ENCODE peak calls at places on chromosomes 11 and 22, in ten cellular contexts. K, W, T, O, E, U, D, Q, C and L are unnamed samples.

GRCh38 chr22:44648821-44649566 is 53.0 kb upstream of the PRR5 start:
- DNase-seq in K (no peak), W (peak), T (peak), O (no peak), E (no peak), U (peak), D (no peak), Q (peak), C (peak), L (peak)

GRCh38 chr11:83019888-83020579 is 51.7 kb downstream of the RAB30 start:
- DNase-seq in K (no peak), W (no peak), T (no peak), O (no peak), E (no peak), U (no peak), D (no peak), Q (no peak), C (no peak), L (no peak)

GRCh38 chr22:27726726-27727449 is 74.7 kb downstream of the MN1 start:
- DNase-seq in K (no peak), W (peak), T (peak), O (no peak), E (peak), U (peak), D (peak), Q (no peak), C (peak), L (peak)

GRCh38 chr11:45885274-45885920 is at the start of gene MAPK8IP1:
- DNase-seq in K (no peak), W (peak), T (no peak), O (peak), E (peak), U (no peak), D (peak), Q (peak), C (peak), L (peak)

GRCh38 chr11:120172054-120172881 is 34.4 kb upstream of the TRIM29 start:
- DNase-seq in K (peak), W (peak), T (no peak), O (peak), E (peak), U (peak), D (peak), Q (peak), C (peak), L (peak)

GRCh38 chr11:47171856-47172255 is 4.8 kb downstream of the ARFGAP2 start:
- DNase-seq in K (no peak), W (no peak), T (no peak), O (no peak), E (no peak), U (no peak), D (no peak), Q (no peak), C (no peak), L (no peak)

GRCh38 chr22:44538518-44539315 is 40.7 kb upstream of the RTL6 start:
- DNase-seq in K (no peak), W (no peak), T (no peak), O (no peak), E (no peak), U (no peak), D (no peak), Q (no peak), C (no peak), L (no peak)

GRCh38 chr11:1714908-1715885 is 18.2 kb downstream of the KRTAP5-6 start:
- DNase-seq in K (no peak), W (no peak), T (no peak), O (no peak), E (no peak), U (no peak), D (no peak), Q (no peak), C (no peak), L (no peak)

GRCh38 chr11:127274328-127274676 is 273.7 kb upstream of the KIRREL3 start:
- DNase-seq in K (no peak), W (no peak), T (no peak), O (no peak), E (no peak), U (no peak), D (no peak), Q (no peak), C (no peak), L (no peak)

GRCh38 chr22:20792221-20792965 is 18.5 kb downstream of the SERPIND1 start:
- DNase-seq in K (no peak), W (no peak), T (no peak), O (no peak), E (no peak), U (no peak), D (no peak), Q (no peak), C (no peak), L (no peak)

GRCh38 chr11:108774037-108774436 is 109.2 kb downstream of the DDX10 start:
- DNase-seq in K (no peak), W (no peak), T (no peak), O (no peak), E (no peak), U (no peak), D (no peak), Q (no peak), C (no peak), L (no peak)

GRCh38 chr11:47448566-47449427 is at the start of gene RAPSN:
- DNase-seq in K (no peak), W (no peak), T (no peak), O (no peak), E (no peak), U (no peak), D (no peak), Q (no peak), C (no peak), L (no peak)

GRCh38 chr11:18368236-18368635 is 26.1 kb upstream of the LDHA start:
- DNase-seq in K (no peak), W (peak), T (peak), O (no peak), E (no peak), U (peak), D (no peak), Q (no peak), C (no peak), L (peak)

GRCh38 chr11:12164061-12165014 is 53.9 kb downstream of the MICAL2 start:
- DNase-seq in K (peak), W (peak), T (peak), O (no peak), E (no peak), U (peak), D (no peak), Q (no peak), C (peak), L (peak)

GRCh38 chr11:104704888-104705287 is 193.4 kb downstream of the CASP12 start:
- DNase-seq in K (no peak), W (no peak), T (no peak), O (no peak), E (no peak), U (no peak), D (no peak), Q (no peak), C (peak), L (no peak)

GRCh38 chr11:111942826-111943225 is 5.7 kb downstream of the DIXDC1 start:
- DNase-seq in K (no peak), W (peak), T (peak), O (no peak), E (no peak), U (peak), D (no peak), Q (no peak), C (no peak), L (peak)

GRCh38 chr11:76197941-76198640 is 8.2 kb downstream of the WNT11 start:
- DNase-seq in K (no peak), W (no peak), T (no peak), O (no peak), E (no peak), U (no peak), D (no peak), Q (no peak), C (no peak), L (no peak)

GRCh38 chr11:48011125-48012050 is 31.0 kb downstream of the PTPRJ start:
- DNase-seq in K (no peak), W (no peak), T (no peak), O (no peak), E (no peak), U (no peak), D (no peak), Q (no peak), C (no peak), L (no peak)

GRCh38 chr11:74697722-74698121 is 33.5 kb downstream of the CHRDL2 start:
- DNase-seq in K (no peak), W (no peak), T (no peak), O (no peak), E (no peak), U (no peak), D (no peak), Q (no peak), C (no peak), L (no peak)
- H3K9ac ChIP-seq in K (no peak), W (peak), T (peak), O (no peak), E (peak), U (peak), D (no peak), Q (no peak), C (no peak), L (no peak)

DNA sequence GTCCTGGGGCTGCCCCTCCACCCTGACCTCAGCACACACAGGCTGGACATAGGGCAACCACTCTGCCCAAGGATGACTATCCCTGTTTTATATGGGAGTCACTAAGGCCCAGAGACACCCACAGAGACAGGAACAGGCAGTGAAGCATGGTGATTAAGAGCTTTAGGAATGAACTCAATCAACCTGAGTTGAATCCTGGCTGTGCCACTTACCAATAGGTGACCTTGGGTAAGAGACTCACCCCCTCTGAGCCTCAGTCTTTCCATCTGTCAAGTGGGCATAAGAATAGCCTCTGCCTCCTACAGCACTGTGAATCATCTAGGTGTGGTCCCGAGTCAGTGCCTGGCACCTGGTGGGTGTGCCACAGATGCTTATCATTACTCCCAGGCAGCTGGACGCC is 6.8 kb downstream of the CRYBB1 start:
- DNase-seq in K (no peak), W (peak), T (peak), O (no peak), E (no peak), U (peak), D (no peak), Q (no peak), C (no peak), L (peak)
- H3K9ac ChIP-seq in K (no peak), W (no peak), T (peak), O (no peak), E (no peak), U (no peak), D (no peak), Q (no peak), C (no peak), L (no peak)

DNA sequence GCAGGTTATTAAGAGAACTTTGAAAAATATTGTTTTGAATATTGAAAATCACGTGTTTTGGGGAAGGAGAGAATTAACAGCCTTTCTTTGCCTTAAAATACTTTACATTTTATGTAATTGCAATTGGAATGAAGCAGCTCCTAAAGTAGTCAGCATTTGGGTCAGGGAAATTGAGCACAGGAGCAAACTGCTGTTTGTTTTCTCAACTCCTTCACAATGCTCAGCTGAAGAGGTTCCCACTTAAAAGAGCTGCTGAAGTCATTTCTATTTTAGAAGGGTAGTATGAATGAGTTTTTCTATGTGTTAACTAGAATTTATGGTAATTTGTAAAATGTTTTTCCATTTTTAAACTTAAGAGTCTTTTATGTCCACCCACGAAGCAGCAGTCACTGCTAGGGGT is 8.1 kb upstream of the UCP2 start:
- DNase-seq in K (no peak), W (no peak), T (no peak), O (no peak), E (no peak), U (no peak), D (no peak), Q (peak), C (no peak), L (no peak)
- H3K9ac ChIP-seq in K (no peak), W (no peak), T (no peak), O (no peak), E (no peak), U (no peak), D (no peak), Q (peak), C (no peak), L (no peak)

DNA sequence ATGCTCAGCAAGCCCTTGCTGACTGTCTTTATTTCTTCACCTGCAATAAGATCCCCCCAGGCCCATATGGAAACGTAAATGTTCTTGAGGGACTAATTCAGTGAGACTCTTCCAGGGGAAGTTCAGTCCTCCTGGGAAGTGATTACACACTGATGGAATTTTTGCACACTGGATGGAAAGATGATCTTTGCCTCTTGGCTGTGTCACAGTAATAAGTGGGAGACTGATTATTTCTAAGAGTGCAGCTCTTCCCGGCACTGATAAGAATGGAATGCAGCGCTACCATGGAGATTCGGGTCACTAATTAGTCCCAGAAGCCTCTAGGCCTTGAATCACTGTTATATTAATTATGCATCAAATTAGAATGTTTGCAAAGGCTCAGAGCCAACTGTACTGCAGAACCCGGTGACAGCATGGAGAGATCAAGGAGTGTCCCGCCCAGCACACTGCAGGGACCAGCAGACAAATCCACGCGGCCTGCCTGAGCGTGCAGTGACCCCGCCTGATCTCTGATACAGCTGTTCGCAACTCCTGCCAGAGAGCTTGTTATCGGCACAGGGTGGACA is 178.3 kb downstream of the SNX19 start:
- DNase-seq in K (no peak), W (peak), T (peak), O (no peak), E (no peak), U (peak), D (no peak), Q (no peak), C (peak), L (peak)
- H3K9ac ChIP-seq in K (no peak), W (peak), T (peak), O (no peak), E (no peak), U (peak), D (no peak), Q (no peak), C (peak), L (peak)

GRCh38 chr11:13440100-13440855 is 22.7 kb downstream of the BTBD10 start:
- DNase-seq in K (peak), W (peak), T (peak), O (no peak), E (no peak), U (peak), D (peak), Q (peak), C (peak), L (peak)
- H3K9ac ChIP-seq in K (no peak), W (peak), T (peak), O (no peak), E (no peak), U (no peak), D (no peak), Q (peak), C (peak), L (no peak)

DNA sequence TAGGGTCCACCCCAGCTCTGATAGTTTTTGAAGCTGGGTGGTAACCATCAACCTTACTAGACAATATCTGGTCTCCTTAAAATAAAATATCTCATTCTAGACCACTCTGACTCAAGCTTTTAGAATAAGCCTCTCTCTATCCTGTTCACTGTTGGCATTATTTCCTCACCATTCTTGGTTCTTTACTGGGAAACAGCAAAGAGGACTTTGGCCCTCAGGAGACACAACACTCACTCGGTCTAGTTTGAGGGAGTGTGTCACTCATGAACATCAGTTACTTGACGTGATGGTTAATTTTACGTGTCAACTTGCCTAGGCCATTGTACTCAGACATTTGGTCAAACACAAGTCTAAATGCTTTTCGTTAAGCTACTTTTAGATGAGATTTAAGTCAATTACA is 110.6 kb downstream of the FAM76B start:
- DNase-seq in K (no peak), W (no peak), T (no peak), O (no peak), E (no peak), U (no peak), D (no peak), Q (no peak), C (no peak), L (no peak)
- H3K9ac ChIP-seq in K (no peak), W (no peak), T (no peak), O (no peak), E (no peak), U (no peak), D (no peak), Q (no peak), C (no peak), L (no peak)

GRCh38 chr11:441418-442274 is at the start of gene ANO9:
- DNase-seq in K (no peak), W (no peak), T (no peak), O (peak), E (peak), U (no peak), D (peak), Q (peak), C (no peak), L (no peak)
- H3K9ac ChIP-seq in K (peak), W (no peak), T (no peak), O (no peak), E (peak), U (no peak), D (peak), Q (peak), C (no peak), L (no peak)

GRCh38 chr11:67396587-67397398 is 4.9 kb downstream of the PPP1CA start:
- DNase-seq in K (no peak), W (no peak), T (no peak), O (no peak), E (no peak), U (no peak), D (peak), Q (no peak), C (no peak), L (no peak)

GRCh38 chr11:67398661-67399563 is 2.7 kb downstream of the PPP1CA start:
- DNase-seq in K (no peak), W (no peak), T (no peak), O (no peak), E (no peak), U (no peak), D (no peak), Q (no peak), C (no peak), L (no peak)

GRCh38 chr11:67397986-67398660 is 3.5 kb downstream of the PPP1CA start:
- DNase-seq in K (no peak), W (no peak), T (no peak), O (no peak), E (no peak), U (no peak), D (no peak), Q (no peak), C (no peak), L (no peak)

GRCh38 chr11:67396258-67396581 is 4.4 kb downstream of the RAD9A start:
- DNase-seq in K (no peak), W (no peak), T (no peak), O (no peak), E (no peak), U (no peak), D (no peak), Q (no peak), C (no peak), L (no peak)

DNA sequence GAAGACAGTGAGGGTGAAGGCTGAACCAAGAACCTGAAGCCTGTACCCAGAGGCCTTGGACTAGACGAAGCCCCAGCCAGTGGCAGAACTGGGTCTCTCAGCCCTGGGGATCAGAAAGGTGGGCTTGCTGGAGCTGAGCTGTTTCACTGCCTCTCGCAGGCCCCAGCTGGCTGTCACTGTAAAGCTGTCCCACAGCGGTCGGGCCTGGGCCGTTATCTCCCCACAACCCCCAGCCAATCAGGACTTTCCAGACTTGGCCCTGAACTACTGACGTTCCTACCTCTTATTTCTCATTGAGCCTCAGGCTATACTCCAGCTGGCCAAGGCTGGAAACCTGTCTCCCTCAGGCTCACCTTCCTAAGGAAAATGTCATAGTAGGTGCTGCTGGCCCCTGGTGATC is 4.1 kb downstream of the PPP1CA start:
- DNase-seq in K (no peak), W (no peak), T (no peak), O (no peak), E (no peak), U (no peak), D (no peak), Q (no peak), C (no peak), L (no peak)
- H3K9ac ChIP-seq in K (no peak), W (no peak), T (no peak), O (no peak), E (no peak), U (no peak), D (no peak), Q (no peak), C (no peak), L (no peak)

GRCh38 chr11:77421041-77421723 is 52.7 kb downstream of the PAK1 start:
- DNase-seq in K (no peak), W (no peak), T (no peak), O (no peak), E (no peak), U (no peak), D (peak), Q (no peak), C (no peak), L (no peak)
- H3K9ac ChIP-seq in K (no peak), W (no peak), T (no peak), O (no peak), E (no peak), U (no peak), D (no peak), Q (no peak), C (no peak), L (no peak)